ENCODE peak calls at places on chromosomes 3 and 15, in four cellular contexts. K, X, D and N are unnamed samples.

GRCh38 chr15:89490550-89491315 is 5.7 kb downstream of the RHCG start:
- DNase-seq in X (no peak), K (no peak), D (no peak), N (no peak)

GRCh38 chr3:41002104-41002503 is 197.2 kb upstream of the CTNNB1 start:
- DNase-seq in D (no peak), X (no peak), K (no peak), N (no peak)

GRCh38 chr3:183306798-183307671 is 54.0 kb downstream of the B3GNT5 start:
- DNase-seq in D (peak; percentile 31), X (no peak), K (no peak), N (no peak)

GRCh38 chr3:14202874-14203520 is 24.4 kb downstream of the LSM3 start:
- DNase-seq in D (no peak), X (no peak), K (no peak), N (no peak)

GRCh38 chr3:182908471-182908870 is 71.9 kb downstream of the DCUN1D1 start:
- DNase-seq in K (no peak), D (no peak), X (peak; percentile 3), N (no peak)

GRCh38 chr15:79170256-79170664 is 79.7 kb upstream of the RASGRF1 start:
- DNase-seq in D (no peak), X (no peak), K (no peak), N (no peak)

GRCh38 chr3:112568642-112569041 is 6.8 kb downstream of the SLC35A5 start:
- DNase-seq in X (no peak), D (no peak), K (no peak), N (no peak)

GRCh38 chr3:64546856-64547255 is 140.9 kb downstream of the ADAMTS9 start:
- DNase-seq in K (no peak), D (no peak), X (no peak), N (no peak)

GRCh38 chr15:68983821-68984517 is 30.5 kb upstream of the NOX5 start:
- DNase-seq in D (no peak), K (no peak), X (no peak), N (no peak)

GRCh38 chr15:100192092-100192695 is 149.6 kb downstream of the ADAMTS17 start:
- DNase-seq in X (no peak), K (no peak), D (no peak), N (no peak)

GRCh38 chr15:31511707-31512310 is 185.2 kb downstream of the KLF13 start:
- DNase-seq in D (peak; percentile 62), X (no peak), K (no peak), N (no peak)

GRCh38 chr3:36893137-36893557 is 51.7 kb downstream of the TRANK1 start:
- DNase-seq in K (no peak), X (no peak), D (peak; percentile 66), N (no peak)

GRCh38 chr15:100898661-100899462 is 19.2 kb downstream of the ALDH1A3 start:
- DNase-seq in X (no peak), K (no peak), D (no peak), N (no peak)

GRCh38 chr3:157786216-157786615 is 283.0 kb upstream of the VEPH1 start:
- DNase-seq in X (peak; percentile 55), K (no peak), D (no peak), N (no peak)

GRCh38 chr3:54313418-54313817 is 191.1 kb downstream of the CACNA2D3 start:
- DNase-seq in K (no peak), X (no peak), D (no peak), N (no peak)

GRCh38 chr15:46808834-46809233 is 908.5 kb upstream of the SEMA6D start:
- DNase-seq in D (no peak), X (no peak), K (no peak), N (no peak)

GRCh38 chr15:76972420-76973361 is 22.2 kb upstream of the PSTPIP1 start:
- DNase-seq in D (no peak), K (no peak), X (no peak), N (no peak)

GRCh38 chr3:18046531-18046930 is 304.1 kb upstream of the TBC1D5 start:
- DNase-seq in X (no peak), D (no peak), K (no peak), N (no peak)

GRCh38 chr3:151107701-151108100 is 22.2 kb downstream of the MED12L start:
- DNase-seq in X (no peak), D (no peak), K (no peak), N (no peak)

GRCh38 chr3:14274537-14274936 is 95.9 kb downstream of the LSM3 start:
- DNase-seq in K (no peak), X (no peak), D (no peak), N (no peak)

GRCh38 chr3:126959144-126959920 is 23.6 kb upstream of the PLXNA1 start:
- DNase-seq in X (no peak), D (no peak), K (no peak), N (no peak)

GRCh38 chr3:90062018-90062417 is 954.6 kb downstream of the EPHA3 start:
- DNase-seq in D (no peak), K (no peak), X (no peak), N (no peak)